ENCODE peak calls at places on chromosomes 1 and 21, in ten cellular contexts. One of them, this sample, is unnamed.

GRCh38 chr1:109677459-109677858 is 9.6 kb downstream of the GSTM2 start:
- DNase-seq in RWPE1: no peak
- DNase-seq in upper lobe of right lung: no peak
- DNase-seq in fibroblast of lung: no peak
- DNase-seq in brain microvascular endothelial cell: no peak
- DNase-seq in glutamatergic neuron: no peak
- DNase-seq in thyroid gland: no peak
- DNase-seq in psoas muscle: no peak
- DNase-seq in CD4-positive, alpha-beta T cell: no peak
- DNase-seq in Calu3: no peak
- DNase-seq in this sample: no peak

GRCh38 chr21:42636535-42636914 is 16.9 kb upstream of the PDE9A start:
- DNase-seq in upper lobe of right lung: no peak
- DNase-seq in Calu3: no peak
- DNase-seq in brain microvascular endothelial cell: peak
- DNase-seq in RWPE1: peak
- DNase-seq in thyroid gland: no peak
- DNase-seq in CD4-positive, alpha-beta T cell: no peak
- DNase-seq in fibroblast of lung: peak
- DNase-seq in psoas muscle: no peak
- DNase-seq in glutamatergic neuron: no peak
- DNase-seq in this sample: peak

GRCh38 chr1:61271412-61271789 is 189.0 kb downstream of the NFIA start:
- DNase-seq in fibroblast of lung: no peak
- DNase-seq in psoas muscle: no peak
- DNase-seq in brain microvascular endothelial cell: no peak
- DNase-seq in upper lobe of right lung: no peak
- DNase-seq in Calu3: no peak
- DNase-seq in CD4-positive, alpha-beta T cell: no peak
- DNase-seq in glutamatergic neuron: peak
- DNase-seq in RWPE1: no peak
- DNase-seq in thyroid gland: no peak
- DNase-seq in this sample: no peak

GRCh38 chr1:2402420-2402819 is 9.9 kb downstream of the PEX10 start:
- DNase-seq in Calu3: no peak
- DNase-seq in thyroid gland: no peak
- DNase-seq in RWPE1: no peak
- DNase-seq in upper lobe of right lung: no peak
- DNase-seq in psoas muscle: no peak
- DNase-seq in glutamatergic neuron: no peak
- DNase-seq in brain microvascular endothelial cell: no peak
- DNase-seq in CD4-positive, alpha-beta T cell: no peak
- DNase-seq in fibroblast of lung: no peak
- DNase-seq in this sample: no peak

GRCh38 chr1:115717541-115717940 is 51.0 kb downstream of the CASQ2 start:
- DNase-seq in Calu3: peak
- DNase-seq in fibroblast of lung: peak
- DNase-seq in RWPE1: no peak
- DNase-seq in psoas muscle: peak
- DNase-seq in CD4-positive, alpha-beta T cell: no peak
- DNase-seq in thyroid gland: peak
- DNase-seq in brain microvascular endothelial cell: peak
- DNase-seq in upper lobe of right lung: no peak
- DNase-seq in glutamatergic neuron: peak
- DNase-seq in this sample: peak

GRCh38 chr1:155598842-155599331 is 11.1 kb upstream of the MSTO1 start:
- DNase-seq in CD4-positive, alpha-beta T cell: peak
- DNase-seq in thyroid gland: peak
- DNase-seq in brain microvascular endothelial cell: peak
- DNase-seq in RWPE1: no peak
- DNase-seq in glutamatergic neuron: peak
- DNase-seq in upper lobe of right lung: no peak
- DNase-seq in psoas muscle: no peak
- DNase-seq in Calu3: no peak
- DNase-seq in fibroblast of lung: peak
- DNase-seq in this sample: peak

GRCh38 chr1:200905411-200906052 is 10.8 kb downstream of the INAVA start:
- DNase-seq in RWPE1: no peak
- DNase-seq in psoas muscle: no peak
- DNase-seq in glutamatergic neuron: no peak
- DNase-seq in Calu3: no peak
- DNase-seq in CD4-positive, alpha-beta T cell: peak
- DNase-seq in brain microvascular endothelial cell: peak
- DNase-seq in fibroblast of lung: no peak
- DNase-seq in thyroid gland: no peak
- DNase-seq in upper lobe of right lung: no peak
- DNase-seq in this sample: peak

GRCh38 chr1:63004868-63005267 is 220.9 kb downstream of the ATG4C start:
- DNase-seq in CD4-positive, alpha-beta T cell: no peak
- DNase-seq in brain microvascular endothelial cell: peak
- DNase-seq in fibroblast of lung: peak
- DNase-seq in psoas muscle: no peak
- DNase-seq in Calu3: peak
- DNase-seq in thyroid gland: peak
- DNase-seq in upper lobe of right lung: no peak
- DNase-seq in glutamatergic neuron: no peak
- DNase-seq in RWPE1: peak
- DNase-seq in this sample: no peak

GRCh38 chr1:17922833-17923232 is 167.7 kb downstream of the ACTL8 start:
- DNase-seq in RWPE1: peak
- DNase-seq in psoas muscle: no peak
- DNase-seq in fibroblast of lung: peak
- DNase-seq in thyroid gland: no peak
- DNase-seq in Calu3: peak
- DNase-seq in upper lobe of right lung: no peak
- DNase-seq in CD4-positive, alpha-beta T cell: peak
- DNase-seq in glutamatergic neuron: peak
- DNase-seq in brain microvascular endothelial cell: peak
- DNase-seq in this sample: no peak
- TF ChIP-seq CTCF in RWPE1: peak
- TF ChIP-seq CTCF in psoas muscle: no peak
- TF ChIP-seq CTCF in fibroblast of lung: peak
- TF ChIP-seq CTCF in thyroid gland: no peak
- TF ChIP-seq CTCF in Calu3: peak
- TF ChIP-seq CTCF in upper lobe of right lung: peak
- TF ChIP-seq CTCF in CD4-positive, alpha-beta T cell: peak
- TF ChIP-seq CTCF in glutamatergic neuron: peak
- TF ChIP-seq CTCF in brain microvascular endothelial cell: peak
- TF ChIP-seq CTCF in this sample: peak

GRCh38 chr1:209648931-209649776 is 3.1 kb downstream of the LAMB3 start:
- DNase-seq in brain microvascular endothelial cell: peak
- DNase-seq in Calu3: peak
- DNase-seq in upper lobe of right lung: no peak
- DNase-seq in fibroblast of lung: peak
- DNase-seq in RWPE1: peak
- DNase-seq in glutamatergic neuron: no peak
- DNase-seq in psoas muscle: no peak
- DNase-seq in CD4-positive, alpha-beta T cell: no peak
- DNase-seq in thyroid gland: no peak
- DNase-seq in this sample: peak

GRCh38 chr1:209647212-209647611 is 5.0 kb downstream of the LAMB3 start:
- DNase-seq in Calu3: no peak
- DNase-seq in brain microvascular endothelial cell: no peak
- DNase-seq in psoas muscle: no peak
- DNase-seq in fibroblast of lung: no peak
- DNase-seq in CD4-positive, alpha-beta T cell: no peak
- DNase-seq in RWPE1: no peak
- DNase-seq in thyroid gland: no peak
- DNase-seq in glutamatergic neuron: no peak
- DNase-seq in upper lobe of right lung: no peak
- DNase-seq in this sample: no peak

GRCh38 chr1:209648366-209648765 is 3.9 kb downstream of the LAMB3 start:
- DNase-seq in RWPE1: no peak
- DNase-seq in fibroblast of lung: no peak
- DNase-seq in CD4-positive, alpha-beta T cell: no peak
- DNase-seq in thyroid gland: no peak
- DNase-seq in psoas muscle: no peak
- DNase-seq in brain microvascular endothelial cell: no peak
- DNase-seq in Calu3: no peak
- DNase-seq in upper lobe of right lung: no peak
- DNase-seq in glutamatergic neuron: no peak
- DNase-seq in this sample: no peak

GRCh38 chr1:209645574-209646452 is 6.4 kb downstream of the LAMB3 start:
- DNase-seq in upper lobe of right lung: no peak
- DNase-seq in CD4-positive, alpha-beta T cell: no peak
- DNase-seq in psoas muscle: no peak
- DNase-seq in fibroblast of lung: no peak
- DNase-seq in thyroid gland: no peak
- DNase-seq in glutamatergic neuron: no peak
- DNase-seq in Calu3: no peak
- DNase-seq in brain microvascular endothelial cell: no peak
- DNase-seq in RWPE1: no peak
- DNase-seq in this sample: no peak

DNA sequence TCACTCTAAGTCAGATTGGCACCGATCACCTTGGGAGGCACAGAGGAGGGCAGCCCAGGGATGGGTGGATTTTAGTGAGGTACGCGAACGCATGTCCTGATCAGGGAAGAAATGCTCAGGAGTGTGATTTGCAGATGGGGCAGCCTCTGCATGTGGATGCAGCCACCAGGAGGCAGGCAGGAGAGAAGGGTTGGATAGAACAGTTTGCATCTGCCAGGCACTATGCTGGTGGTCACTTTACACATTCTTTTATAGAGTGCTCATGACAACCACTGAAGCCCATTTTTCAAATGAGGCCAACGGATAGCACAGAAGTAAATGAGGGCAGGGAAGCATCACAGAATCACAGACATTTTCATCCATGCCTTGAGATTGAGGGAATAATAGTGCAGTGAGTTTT is 5.7 kb downstream of the LAMB3 start:
- DNase-seq in psoas muscle: no peak
- DNase-seq in thyroid gland: no peak
- DNase-seq in brain microvascular endothelial cell: no peak
- DNase-seq in Calu3: no peak
- DNase-seq in RWPE1: no peak
- DNase-seq in fibroblast of lung: peak
- DNase-seq in glutamatergic neuron: no peak
- DNase-seq in upper lobe of right lung: no peak
- DNase-seq in CD4-positive, alpha-beta T cell: no peak
- DNase-seq in this sample: peak
- TF ChIP-seq CTCF in psoas muscle: peak
- TF ChIP-seq CTCF in thyroid gland: no peak
- TF ChIP-seq CTCF in brain microvascular endothelial cell: peak
- TF ChIP-seq CTCF in Calu3: peak
- TF ChIP-seq CTCF in RWPE1: no peak
- TF ChIP-seq CTCF in fibroblast of lung: peak
- TF ChIP-seq CTCF in glutamatergic neuron: no peak
- TF ChIP-seq CTCF in upper lobe of right lung: peak
- TF ChIP-seq CTCF in CD4-positive, alpha-beta T cell: no peak
- TF ChIP-seq CTCF in this sample: peak

GRCh38 chr1:178746345-178746744 is 21.3 kb downstream of the RALGPS2 start:
- DNase-seq in CD4-positive, alpha-beta T cell: no peak
- DNase-seq in psoas muscle: no peak
- DNase-seq in RWPE1: no peak
- DNase-seq in glutamatergic neuron: no peak
- DNase-seq in upper lobe of right lung: no peak
- DNase-seq in Calu3: no peak
- DNase-seq in brain microvascular endothelial cell: no peak
- DNase-seq in fibroblast of lung: no peak
- DNase-seq in thyroid gland: no peak
- DNase-seq in this sample: no peak

GRCh38 chr1:178752891-178753290 is 27.8 kb downstream of the RALGPS2 start:
- DNase-seq in upper lobe of right lung: no peak
- DNase-seq in Calu3: no peak
- DNase-seq in brain microvascular endothelial cell: no peak
- DNase-seq in CD4-positive, alpha-beta T cell: no peak
- DNase-seq in RWPE1: no peak
- DNase-seq in glutamatergic neuron: no peak
- DNase-seq in psoas muscle: no peak
- DNase-seq in thyroid gland: no peak
- DNase-seq in fibroblast of lung: no peak
- DNase-seq in this sample: no peak

GRCh38 chr1:178745260-178745659 is 20.2 kb downstream of the RALGPS2 start:
- DNase-seq in upper lobe of right lung: no peak
- DNase-seq in glutamatergic neuron: no peak
- DNase-seq in RWPE1: no peak
- DNase-seq in Calu3: no peak
- DNase-seq in thyroid gland: no peak
- DNase-seq in brain microvascular endothelial cell: no peak
- DNase-seq in fibroblast of lung: no peak
- DNase-seq in CD4-positive, alpha-beta T cell: no peak
- DNase-seq in psoas muscle: no peak
- DNase-seq in this sample: no peak

DNA sequence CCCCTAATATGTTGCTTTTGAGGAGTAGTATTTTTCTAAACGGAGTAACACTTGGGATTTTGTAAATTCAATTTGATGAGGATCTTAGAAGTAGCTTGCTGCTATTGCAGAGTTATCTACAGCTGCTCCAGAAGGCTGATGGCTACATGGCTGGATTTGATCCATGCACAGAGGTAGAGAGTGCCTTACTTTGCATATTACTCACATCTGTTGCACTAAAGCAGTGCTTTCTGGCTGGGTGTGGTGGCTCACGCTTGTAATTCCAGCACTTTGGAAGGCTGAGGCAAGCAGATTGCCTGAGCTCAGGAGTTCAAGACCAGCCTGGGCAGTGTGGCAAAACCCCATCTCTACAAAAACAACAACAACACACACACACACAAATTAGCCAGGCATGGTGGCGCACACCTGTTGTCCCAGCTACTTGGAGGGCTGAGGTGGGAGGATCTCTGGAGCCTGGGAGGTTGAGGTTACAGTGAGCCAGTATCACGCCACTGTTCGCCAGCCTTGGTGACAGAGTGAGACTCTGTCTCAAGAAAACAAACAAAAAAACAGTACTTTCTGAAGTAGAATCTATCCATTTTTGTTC is 24.6 kb downstream of the RALGPS2 start:
- DNase-seq in RWPE1: no peak
- DNase-seq in brain microvascular endothelial cell: no peak
- DNase-seq in thyroid gland: no peak
- DNase-seq in upper lobe of right lung: no peak
- DNase-seq in psoas muscle: no peak
- DNase-seq in glutamatergic neuron: no peak
- DNase-seq in CD4-positive, alpha-beta T cell: no peak
- DNase-seq in fibroblast of lung: no peak
- DNase-seq in Calu3: no peak
- DNase-seq in this sample: no peak
- TF ChIP-seq CTCF in RWPE1: no peak
- TF ChIP-seq CTCF in brain microvascular endothelial cell: no peak
- TF ChIP-seq CTCF in thyroid gland: no peak
- TF ChIP-seq CTCF in upper lobe of right lung: no peak
- TF ChIP-seq CTCF in psoas muscle: no peak
- TF ChIP-seq CTCF in glutamatergic neuron: no peak
- TF ChIP-seq CTCF in CD4-positive, alpha-beta T cell: no peak
- TF ChIP-seq CTCF in fibroblast of lung: no peak
- TF ChIP-seq CTCF in Calu3: no peak
- TF ChIP-seq CTCF in this sample: no peak

DNA sequence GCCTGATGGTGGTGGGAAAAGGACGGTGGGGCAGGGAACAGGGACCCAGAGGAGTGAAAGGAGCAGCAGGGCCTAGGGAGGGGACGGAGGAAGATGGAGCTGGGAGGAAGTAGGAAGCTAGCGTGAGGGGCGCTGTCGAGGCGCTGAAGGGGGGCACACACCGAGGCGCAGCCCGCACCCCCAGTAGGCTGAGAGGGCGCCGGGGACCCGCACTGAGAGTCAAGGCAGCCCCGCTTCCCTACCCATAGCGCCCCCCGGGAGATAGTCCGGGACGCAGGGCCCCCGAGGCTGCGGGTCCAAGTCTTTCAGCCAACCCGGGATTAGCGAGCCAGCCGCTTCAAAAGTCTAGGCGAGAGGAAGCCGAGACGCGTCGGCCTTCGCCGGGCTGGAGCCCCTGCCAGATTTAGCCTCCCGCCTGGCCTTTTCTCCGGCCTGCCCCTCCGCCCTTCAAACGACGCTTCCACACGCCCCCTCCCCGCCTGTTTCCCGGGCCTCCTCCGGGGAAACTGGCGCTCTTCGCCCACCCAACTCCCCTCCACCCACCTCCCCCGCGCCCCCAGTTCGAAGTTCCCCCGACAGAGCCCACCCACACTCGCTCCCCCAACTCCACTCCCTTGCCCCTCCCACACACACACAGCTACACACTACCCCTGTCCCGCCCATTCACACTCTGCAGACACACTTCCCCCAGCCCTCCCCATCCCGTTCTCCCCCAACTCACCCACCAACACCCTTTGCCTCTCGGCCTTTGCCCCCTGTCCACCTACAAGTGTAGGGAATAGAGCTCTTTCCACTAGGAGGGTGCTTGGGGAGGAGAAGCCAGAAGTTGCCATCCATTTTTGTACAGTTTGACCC is 7.8 kb upstream of the PROX1 start:
- DNase-seq in brain microvascular endothelial cell: no peak
- DNase-seq in fibroblast of lung: no peak
- DNase-seq in upper lobe of right lung: no peak
- DNase-seq in CD4-positive, alpha-beta T cell: no peak
- DNase-seq in Calu3: no peak
- DNase-seq in thyroid gland: no peak
- DNase-seq in psoas muscle: no peak
- DNase-seq in glutamatergic neuron: peak
- DNase-seq in RWPE1: no peak
- DNase-seq in this sample: no peak
- TF ChIP-seq CTCF in brain microvascular endothelial cell: peak
- TF ChIP-seq CTCF in fibroblast of lung: no peak
- TF ChIP-seq CTCF in upper lobe of right lung: no peak
- TF ChIP-seq CTCF in CD4-positive, alpha-beta T cell: no peak
- TF ChIP-seq CTCF in Calu3: no peak
- TF ChIP-seq CTCF in thyroid gland: no peak
- TF ChIP-seq CTCF in psoas muscle: no peak
- TF ChIP-seq CTCF in glutamatergic neuron: no peak
- TF ChIP-seq CTCF in RWPE1: no peak
- TF ChIP-seq CTCF in this sample: no peak